ENCODE peak calls at places on chromosomes 7 and 10, in eight cellular contexts. D, J, R, Q, V, Z, O and N are unnamed samples.

GRCh38 chr7:1987591-1988532 is 244.9 kb downstream of the MAD1L1 start:
- DNase-seq in R (no peak), V (no peak), Z (no peak), J (no peak), O (no peak), Q (no peak), D (no peak), N (no peak)

GRCh38 chr7:32536585-32536984 is 41.3 kb downstream of the AVL9 start:
- DNase-seq in J (peak; percentile 30), O (no peak), D (no peak), Z (peak; percentile 60), V (no peak), R (no peak), Q (no peak), N (no peak)

GRCh38 chr7:137986252-137987010 is 15.5 kb downstream of the CREB3L2 start:
- DNase-seq in R (no peak), V (no peak), Z (no peak), J (no peak), O (no peak), Q (no peak), D (no peak), N (no peak)

GRCh38 chr7:45130910-45131309 is 19.4 kb upstream of the TBRG4 start:
- DNase-seq in O (no peak), Z (no peak), R (no peak), V (no peak), J (no peak), D (no peak), Q (no peak), N (peak; percentile 4)

GRCh38 chr10:68082815-68083395 is 7.8 kb upstream of the HERC4 start:
- DNase-seq in V (no peak), D (no peak), Q (no peak), Z (no peak), O (no peak), J (no peak), R (no peak), N (no peak)

GRCh38 chr7:84218681-84219080 is 24.1 kb upstream of the SEMA3A start:
- DNase-seq in Z (no peak), J (no peak), Q (no peak), O (no peak), V (no peak), D (no peak), R (no peak), N (no peak)

GRCh38 chr10:12801214-12802087 is 200.1 kb downstream of the CCDC3 start:
- DNase-seq in R (no peak), Q (no peak), D (no peak), O (no peak), Z (no peak), J (no peak), V (no peak), N (no peak)

GRCh38 chr7:13540429-13540828 is 449.0 kb downstream of the ETV1 start:
- DNase-seq in Z (no peak), Q (no peak), D (no peak), O (no peak), J (no peak), V (no peak), R (no peak), N (no peak)

GRCh38 chr10:124044143-124044862 is 49.1 kb downstream of the CHST15 start:
- DNase-seq in D (no peak), Z (no peak), J (no peak), O (no peak), V (no peak), R (no peak), Q (no peak), N (no peak)

GRCh38 chr10:104327745-104328635 is 10.3 kb downstream of the ITPRIP start:
- DNase-seq in O (no peak), J (no peak), Q (no peak), Z (peak; percentile 67), R (no peak), D (peak; percentile 49), V (no peak), N (no peak)

GRCh38 chr10:80064120-80064886 is 14.2 kb upstream of the TMEM254 start:
- DNase-seq in Q (no peak), J (no peak), R (no peak), Z (no peak), V (no peak), O (no peak), D (no peak), N (no peak)

GRCh38 chr10:47259521-47259920 is 40.5 kb upstream of the GDF10 start:
- DNase-seq in J (no peak), V (no peak), D (no peak), Q (no peak), O (no peak), R (no peak), Z (no peak), N (no peak)

GRCh38 chr10:26550774-26551526 is 112.8 kb downstream of the APBB1IP start:
- DNase-seq in D (no peak), V (no peak), R (no peak), J (no peak), Q (no peak), O (no peak), Z (no peak), N (no peak)

GRCh38 chr7:6252310-6252709 is 20.1 kb downstream of the CYTH3 start:
- DNase-seq in V (no peak), J (no peak), Z (no peak), R (no peak), D (no peak), O (no peak), Q (no peak), N (no peak)

GRCh38 chr10:103757531-103758293 is 97.7 kb downstream of the SH3PXD2A start:
- DNase-seq in D (no peak), V (peak; percentile 36), R (no peak), Q (no peak), Z (peak; percentile 72), O (peak; percentile 74), J (no peak), N (no peak)

GRCh38 chr10:74888947-74889661 is 62.7 kb downstream of the KAT6B start:
- DNase-seq in Z (peak; percentile 16), V (no peak), D (no peak), Q (no peak), J (no peak), O (no peak), R (no peak), N (no peak)

GRCh38 chr10:25725917-25726716 is 207.9 kb upstream of the MYO3A start:
- DNase-seq in V (no peak), O (no peak), D (peak; percentile 74), Z (peak; percentile 30), Q (no peak), R (peak; percentile 15), J (peak; percentile 35), N (peak; percentile 18)

GRCh38 chr10:71272122-71272771 is 46.8 kb upstream of the SLC29A3 start:
- DNase-seq in D (no peak), Z (peak; percentile 85), V (no peak), J (no peak), R (no peak), Q (no peak), O (no peak), N (no peak)

GRCh38 chr10:27242951-27243551 is 2.5 kb upstream of the ACBD5 start:
- DNase-seq in Z (no peak), R (peak; percentile 30), V (peak; percentile 64), J (no peak), O (peak; percentile 70), Q (peak; percentile 64), D (peak; percentile 78), N (no peak)

GRCh38 chr10:86786368-86786767 is 29.9 kb downstream of the BMPR1A start:
- DNase-seq in D (no peak), V (no peak), O (no peak), Z (no peak), J (no peak), Q (no peak), R (no peak), N (no peak)

GRCh38 chr10:119441921-119442757 is 100.4 kb downstream of the RGS10 start:
- DNase-seq in O (no peak), V (no peak), Q (no peak), R (no peak), J (no peak), Z (no peak), D (no peak), N (peak; percentile 18)

GRCh38 chr7:613442-614140 is 93.9 kb upstream of the PDGFA start:
- DNase-seq in R (no peak), Z (no peak), D (no peak), J (no peak), O (no peak), Q (no peak), V (no peak), N (no peak)

GRCh38 chr7:140631006-140631405 is 9.6 kb downstream of the DENND2A start:
- DNase-seq in Q (no peak), O (no peak), V (no peak), J (no peak), R (no peak), Z (no peak), D (no peak), N (no peak)

GRCh38 chr7:27394871-27395270 is 152.3 kb downstream of the EVX1 start:
- DNase-seq in J (no peak), V (no peak), Q (no peak), Z (no peak), D (no peak), O (no peak), R (no peak), N (no peak)

GRCh38 chr7:371119-371778 is 81.3 kb downstream of the FOXL3 start:
- DNase-seq in D (no peak), V (no peak), R (no peak), J (no peak), Z (peak; percentile 77), Q (no peak), O (no peak), N (no peak)

GRCh38 chr7:111439977-111440376 is 122.3 kb downstream of the IMMP2L start:
- DNase-seq in Q (no peak), R (no peak), D (no peak), J (no peak), Z (no peak), O (no peak), V (no peak), N (no peak)

GRCh38 chr10:102505462-102506115 is 1.8 kb downstream of the SUFU start:
- DNase-seq in D (no peak), Q (no peak), V (no peak), Z (no peak), J (no peak), O (no peak), R (peak; percentile 44), N (no peak)

GRCh38 chr7:52961084-52961483 is 74.3 kb upstream of the POM121L12 start:
- DNase-seq in D (no peak), Q (no peak), V (no peak), J (peak; percentile 68), O (no peak), R (no peak), Z (no peak), N (no peak)

GRCh38 chr7:66452165-66452564 is 176.5 kb upstream of the KCTD7 start:
- DNase-seq in Q (no peak), D (peak; percentile 39), R (no peak), V (no peak), J (no peak), O (no peak), Z (no peak), N (no peak)

GRCh38 chr7:132035517-132036362 is 479.3 kb upstream of the PODXL start:
- DNase-seq in J (no peak), R (no peak), D (no peak), O (no peak), V (no peak), Z (no peak), Q (no peak), N (no peak)